ENCODE peak calls at places on chromosome 19, in eight cellular contexts. L is uterus; N is keratinocyte; D is cardiac muscle cell; U is upper lobe of right lung; T is CD8-positive, alpha-beta memory T cell; J is HAP-1; X is ascending aorta. C is an unnamed sample. For H3K4me1, the result is how much of the 10 kb centered on the place peaks cover.

GRCh38 chr19:49497047-49497789 is 984 bp downstream of the RPS11 start:
- DNase-seq in D (peak), J (peak), T (peak), X (no peak), L (no peak), U (peak), N (no peak), C (no peak)

GRCh38 chr19:609001-609340 is 19.3 kb downstream of the HCN2 start:
- DNase-seq in U (peak), J (no peak), L (no peak), T (no peak), D (no peak), N (no peak), X (no peak), C (peak)

GRCh38 chr19:20968092-20968491 is 45.0 kb downstream of the ZNF85 start:
- DNase-seq in L (no peak), N (no peak), U (no peak), J (no peak), D (no peak), T (no peak), X (no peak), C (no peak)

GRCh38 chr19:48770734-48771472 is 15.6 kb downstream of the FGF21 start:
- DNase-seq in J (no peak), N (no peak), L (no peak), T (no peak), D (no peak), X (no peak), U (no peak), C (no peak)

GRCh38 chr19:46546194-46546896 is 50.7 kb upstream of the PNMA8B start:
- DNase-seq in T (no peak), U (peak), X (no peak), J (peak), D (peak), L (no peak), N (no peak), C (no peak)

GRCh38 chr19:35278578-35279284 is 3.6 kb upstream of the HAMP start:
- DNase-seq in J (no peak), N (no peak), T (no peak), X (no peak), D (no peak), L (no peak), U (no peak), C (no peak)

GRCh38 chr19:55451163-55451521 is 8.0 kb upstream of the SHISA7 start:
- DNase-seq in X (no peak), J (peak), U (no peak), N (no peak), D (no peak), L (no peak), T (no peak), C (no peak)

GRCh38 chr19:48878219-48879024 is 6.2 kb downstream of the PPP1R15A start:
- DNase-seq in D (no peak), X (peak), U (no peak), L (no peak), J (no peak), N (no peak), T (peak), C (peak)

GRCh38 chr19:41427647-41428480 is 690 bp upstream of the B3GNT8 start:
- DNase-seq in N (no peak), L (peak), X (no peak), T (peak), U (peak), J (no peak), D (peak), C (no peak)

GRCh38 chr19:31356587-31357314 is 7.5 kb upstream of the TSHZ3 start:
- DNase-seq in X (no peak), U (peak), D (peak), J (peak), T (peak), L (no peak), N (no peak), C (no peak)

GRCh38 chr19:1827566-1828278 is 15.6 kb upstream of the ATP8B3 start:
- DNase-seq in U (no peak), L (no peak), X (no peak), T (no peak), J (no peak), D (no peak), N (no peak), C (no peak)

GRCh38 chr19:39372047-39372802 is 18.7 kb downstream of the PAF1 start:
- DNase-seq in X (peak), T (no peak), U (peak), L (peak), N (no peak), D (no peak), J (no peak), C (peak)

GRCh38 chr19:18308948-18309325 is 13.9 kb downstream of the LSM4 start:
- DNase-seq in L (no peak), T (no peak), X (no peak), N (no peak), D (no peak), U (no peak), J (no peak), C (no peak)

GRCh38 chr19:18416778-18417249 is 2.4 kb upstream of the SSBP4 start:
- DNase-seq in U (peak), J (peak), N (no peak), T (peak), X (no peak), D (peak), L (peak), C (peak)

DNA sequence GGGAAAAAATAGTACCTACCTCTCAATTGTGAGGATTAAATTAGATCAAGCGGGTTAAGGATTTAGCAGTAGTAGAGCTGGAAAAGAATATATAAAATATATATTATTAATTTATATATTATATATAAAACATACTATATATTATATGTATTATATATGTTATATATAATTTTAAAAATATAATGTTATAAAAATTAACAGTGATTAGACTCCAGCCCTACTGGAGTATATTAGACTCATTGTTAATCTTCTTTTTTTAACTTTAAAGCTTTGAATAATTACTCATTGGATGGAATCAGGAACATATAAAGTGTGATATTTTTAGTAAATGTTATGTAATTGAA is 380 bp upstream of the MRPL54 start:
- DNase-seq in J (no peak), N (no peak), U (no peak), T (no peak), X (no peak), L (no peak), D (no peak), C (no peak)
- H3K4me1 ChIP-seq in J (under half), N (under half), U (under half), T (under half), X (under half), L (under half), D (under half), C (under half)

GRCh38 chr19:15418588-15419412 is at the start of gene AKAP8L:
- DNase-seq in J (peak), T (peak), L (peak), U (peak), X (peak), N (peak), D (peak), C (peak)
- H3K4me1 ChIP-seq in J (under half), T (under half), L (under half), U (under half), X (under half), N (under half), D (under half), C (under half)

GRCh38 chr19:15313649-15314279 is 18.6 kb downstream of the BRD4 start:
- DNase-seq in X (no peak), J (no peak), U (peak), N (no peak), T (no peak), D (no peak), L (no peak), C (no peak)
- H3K4me1 ChIP-seq in X (under half), J (under half), U (half or more), N (under half), T (half or more), D (under half), L (under half), C (half or more)

DNA sequence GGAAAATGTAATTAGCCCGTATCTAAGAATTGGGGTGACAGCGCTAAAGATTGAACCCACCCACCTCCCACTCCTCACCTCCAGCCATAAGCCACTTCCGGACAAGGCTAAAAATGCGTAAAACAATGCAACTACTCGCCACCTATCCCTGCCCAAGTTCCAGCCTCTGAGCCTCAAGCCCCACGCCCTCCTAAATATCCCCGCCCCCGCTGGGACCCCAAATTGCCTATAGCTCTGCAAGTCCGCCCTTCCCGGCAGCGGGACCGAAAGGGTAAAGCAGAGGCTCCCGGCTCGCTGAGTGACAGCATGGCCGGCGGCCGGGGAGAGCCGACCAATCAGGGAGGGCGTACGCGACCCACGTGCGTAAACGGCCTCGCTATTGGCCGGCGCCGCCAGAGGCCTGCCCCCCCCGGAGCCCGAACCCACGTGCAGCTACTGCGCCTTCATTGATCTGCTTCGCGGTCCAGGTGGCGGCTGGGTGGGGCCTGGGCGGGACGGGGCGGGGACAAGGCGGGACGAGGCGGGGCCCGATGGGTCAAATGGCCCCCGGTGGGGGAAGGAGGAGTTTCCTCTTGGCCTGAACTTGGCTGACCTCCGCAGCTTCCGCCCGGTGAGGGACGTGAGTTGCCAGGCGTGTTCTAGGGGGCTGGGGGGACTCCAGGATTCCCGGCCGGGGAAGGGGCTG is at the start of gene TLE6:
- DNase-seq in T (peak), X (peak), U (peak), J (peak), N (no peak), D (peak), L (peak), C (peak)
- H3K4me1 ChIP-seq in T (under half), X (under half), U (half or more), J (under half), N (under half), D (under half), L (under half), C (under half)